ENCODE peak calls at places on chromosomes 7 and 10, in four cellular contexts. B is pancreas, O is AG04449, Y is choroid plexus epithelial cell. X is an unnamed sample.

GRCh38 chr7:119900996-119901395 is 372.0 kb upstream of the KCND2 start:
- DNase-seq in B (no peak), O (no peak), Y (peak), X (no peak)

GRCh38 chr7:55070271-55070743 is 51.5 kb downstream of the EGFR start:
- DNase-seq in B (no peak), O (no peak), Y (no peak), X (no peak)

GRCh38 chr10:88733215-88733614 is 26.6 kb upstream of the LIPN start:
- DNase-seq in B (no peak), O (no peak), Y (no peak), X (no peak)

GRCh38 chr10:72385724-72386123 is 31.0 kb upstream of the DNAJB12 start:
- DNase-seq in B (no peak), O (no peak), Y (no peak), X (no peak)

GRCh38 chr10:11469575-11470391 is 141.7 kb downstream of the USP6NL start:
- DNase-seq in B (no peak), O (no peak), Y (no peak), X (no peak)

GRCh38 chr10:77835669-77836086 is 90.9 kb downstream of the DLG5 start:
- DNase-seq in B (no peak), O (no peak), Y (peak), X (no peak)

GRCh38 chr7:36165059-36165458 is 12.0 kb downstream of the EEPD1 start:
- DNase-seq in B (no peak), O (peak), Y (peak), X (no peak)

GRCh38 chr7:84704380-84704779 is 482.5 kb downstream of the SEMA3D start:
- DNase-seq in B (no peak), O (no peak), Y (no peak), X (no peak)

GRCh38 chr7:110960811-110961210 is 130.1 kb upstream of the LRRN3 start:
- DNase-seq in B (no peak), O (peak), Y (peak), X (no peak)

GRCh38 chr7:2474813-2475677 is 1.2 kb downstream of the GRIFIN start:
- DNase-seq in B (peak), O (no peak), Y (no peak), X (peak)

GRCh38 chr10:74314166-74314565 is 163.1 kb downstream of the ADK start:
- DNase-seq in B (no peak), O (no peak), Y (peak), X (no peak)

GRCh38 chr7:135768990-135769389 is 20.4 kb upstream of the FAM180A start:
- DNase-seq in B (no peak), O (no peak), Y (no peak), X (no peak)

GRCh38 chr7:22302951-22303423 is 54.0 kb downstream of the RAPGEF5 start:
- DNase-seq in B (no peak), O (peak), Y (peak), X (no peak)

GRCh38 chr7:4725014-4725951 is 43.2 kb downstream of the FOXK1 start:
- DNase-seq in B (peak), O (peak), Y (peak), X (peak)

GRCh38 chr7:7122701-7123281 is 59.6 kb upstream of the C1GALT1 start:
- DNase-seq in B (no peak), O (peak), Y (peak), X (no peak)

GRCh38 chr7:140645166-140645565 is 4.6 kb upstream of the DENND2A start:
- DNase-seq in B (no peak), O (no peak), Y (no peak), X (no peak)

GRCh38 chr10:49713266-49713665 is 33.8 kb downstream of the C10orf53 start:
- DNase-seq in B (no peak), O (no peak), Y (no peak), X (no peak)

GRCh38 chr7:105741993-105742392 is 134.4 kb downstream of the ATXN7L1 start:
- DNase-seq in B (no peak), O (no peak), Y (no peak), X (no peak)

GRCh38 chr10:1206601-1207000 is 150.4 kb downstream of the WDR37 start:
- DNase-seq in B (no peak), O (no peak), Y (no peak), X (no peak)

GRCh38 chr10:112383325-112383724 is 9.4 kb downstream of the ACSL5 start:
- DNase-seq in B (no peak), O (no peak), Y (peak), X (no peak)

GRCh38 chr7:100122568-100122967 is 3.1 kb downstream of the CNPY4 start:
- DNase-seq in B (no peak), O (no peak), Y (no peak), X (no peak)

GRCh38 chr10:18421726-18422293 is 229.6 kb downstream of the NSUN6 start:
- DNase-seq in B (no peak), O (no peak), Y (no peak), X (no peak)

GRCh38 chr10:56508562-56508961 is 147.5 kb upstream of the ZWINT start:
- DNase-seq in B (no peak), O (no peak), Y (no peak), X (no peak)

GRCh38 chr7:47979832-47980181 is 392 bp upstream of the HUS1 start:
- DNase-seq in B (no peak), O (no peak), Y (no peak), X (no peak)

GRCh38 chr7:32158076-32158475 is 87.9 kb upstream of the PDE1C start:
- DNase-seq in B (no peak), O (no peak), Y (no peak), X (no peak)

GRCh38 chr10:84356951-84357350 is 28.6 kb downstream of the CCSER2 start:
- DNase-seq in B (no peak), O (no peak), Y (no peak), X (no peak)

GRCh38 chr10:84358743-84359142 is 30.4 kb downstream of the CCSER2 start:
- DNase-seq in B (no peak), O (no peak), Y (no peak), X (no peak)

GRCh38 chr10:84365339-84365881 is 37.0 kb downstream of the CCSER2 start:
- DNase-seq in B (no peak), O (no peak), Y (no peak), X (no peak)

GRCh38 chr10:84363434-84363833 is 35.0 kb downstream of the CCSER2 start:
- DNase-seq in B (no peak), O (no peak), Y (no peak), X (no peak)

DNA sequence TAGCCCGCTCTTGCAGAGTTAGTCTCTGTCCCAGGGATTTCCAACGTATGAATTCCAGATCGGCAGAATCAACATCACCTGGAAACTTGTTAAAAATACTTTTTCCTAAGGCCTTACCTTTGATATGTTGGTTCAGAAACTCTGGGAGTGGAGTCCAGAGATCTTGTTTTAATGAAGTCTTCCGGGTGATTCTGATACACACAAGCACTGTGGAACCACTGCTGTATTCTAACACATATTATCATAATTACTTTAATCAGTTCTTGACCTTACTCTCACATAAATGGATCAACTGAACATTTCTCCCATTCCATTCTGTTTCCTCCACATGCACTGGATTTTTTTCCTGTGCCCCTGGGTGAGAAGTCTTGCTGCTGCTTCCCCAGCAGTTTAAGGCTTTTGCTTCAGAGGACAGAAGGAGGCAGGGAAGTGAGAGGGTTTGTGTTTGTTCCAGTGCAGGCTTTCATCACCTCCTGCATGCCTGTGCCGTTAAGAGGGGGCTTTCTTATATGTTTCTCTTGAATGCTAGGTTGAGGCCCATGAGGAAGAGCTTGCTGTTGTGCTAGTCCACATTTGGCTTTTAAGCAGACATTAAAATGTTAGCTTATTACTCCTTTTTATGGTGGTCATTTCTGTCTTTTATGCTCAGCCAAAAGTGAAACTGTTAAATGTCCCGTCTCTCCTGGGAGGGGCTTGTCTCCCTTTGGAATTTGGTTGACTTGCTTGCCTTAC is 32.4 kb downstream of the CCSER2 start:
- DNase-seq in B (no peak), O (no peak), Y (peak), X (no peak)
- H3K4me3 ChIP-seq in B (no peak), O (peak), Y (peak), X (peak)

GRCh38 chr7:98213296-98213873 is 2.1 kb downstream of the BHLHA15 start:
- DNase-seq in B (no peak), O (no peak), Y (no peak), X (no peak)
- H3K4me3 ChIP-seq in B (peak), O (no peak), Y (no peak), X (no peak)

GRCh38 chr10:29646238-29646902 is 11.6 kb upstream of the SVIL start:
- DNase-seq in B (no peak), O (no peak), Y (peak), X (no peak)
- H3K4me3 ChIP-seq in B (no peak), O (no peak), Y (no peak), X (no peak)

GRCh38 chr10:6328708-6329423 is 126.1 kb downstream of the PFKFB3 start:
- DNase-seq in B (no peak), O (no peak), Y (no peak), X (no peak)
- H3K4me3 ChIP-seq in B (no peak), O (no peak), Y (no peak), X (no peak)

GRCh38 chr10:119087271-119087897 is 6.8 kb upstream of the EIF3A start:
- DNase-seq in B (no peak), O (no peak), Y (no peak), X (no peak)

GRCh38 chr10:119090968-119091367 is 10.4 kb upstream of the EIF3A start:
- DNase-seq in B (no peak), O (no peak), Y (peak), X (no peak)

GRCh38 chr10:119095648-119096047 is 8.3 kb upstream of the DENND10 start:
- DNase-seq in B (no peak), O (no peak), Y (no peak), X (no peak)

GRCh38 chr10:119090026-119090808 is 9.6 kb upstream of the EIF3A start:
- DNase-seq in B (no peak), O (no peak), Y (no peak), X (no peak)
- H3K4me3 ChIP-seq in B (no peak), O (no peak), Y (no peak), X (no peak)

X was measured in Peyer's patch.